ENCODE peak calls at places on chromosomes 12 and 14, in four cellular contexts. G is BE2C, C is heart right ventricle, T is psoas muscle. Q is an unnamed sample.
A peak's percentile ranks its signal among the peaks of the same experiment; 100 is the strongest.

GRCh38 chr12:39617887-39618286 is 1.7 kb downstream of the ABCD2 start:
- DNase-seq in C (no peak), T (no peak), G (no peak), Q (no peak)

GRCh38 chr12:11953523-11953922 is 117.2 kb upstream of the BCL2L14 start:
- DNase-seq in G (no peak), T (no peak), C (no peak), Q (no peak)

GRCh38 chr14:31122098-31122611 is 85.4 kb downstream of the HECTD1 start:
- DNase-seq in C (no peak), G (no peak), T (no peak), Q (no peak)

GRCh38 chr12:52274521-52274920 is at the start of gene KRT86:
- DNase-seq in T (no peak), C (no peak), G (no peak), Q (no peak)

GRCh38 chr12:56988207-56988739 is 18.1 kb downstream of the ZBTB39 start:
- DNase-seq in G (no peak), T (no peak), C (peak; percentile 57), Q (no peak)

GRCh38 chr12:13211859-13212664 is 15.5 kb downstream of the EMP1 start:
- DNase-seq in G (peak; percentile 66), C (peak; percentile 65), T (no peak), Q (peak; percentile 77)

GRCh38 chr14:92475451-92476187 is 38.0 kb upstream of the RIN3 start:
- DNase-seq in G (no peak), T (peak; percentile 79), C (peak; percentile 60), Q (no peak)

GRCh38 chr12:105343836-105344235 is 13.3 kb downstream of the C12orf75 start:
- DNase-seq in G (no peak), C (no peak), T (no peak), Q (no peak)

GRCh38 chr14:103260629-103261124 is 73.4 kb upstream of the EIF5 start:
- DNase-seq in T (peak; percentile 34), C (peak; percentile 70), G (peak; percentile 43), Q (peak; percentile 49)

GRCh38 chr14:95664046-95664445 is 22.2 kb upstream of the TCL1B start:
- DNase-seq in T (no peak), G (no peak), C (no peak), Q (no peak)

GRCh38 chr12:118061011-118061875 is at the start of gene WSB2:
- DNase-seq in G (peak; percentile 62), C (peak; percentile 91), T (peak; percentile 83), Q (peak; percentile 61)

GRCh38 chr12:53719649-53720048 is 7.6 kb downstream of the CALCOCO1 start:
- DNase-seq in T (no peak), G (no peak), C (no peak), Q (no peak)

GRCh38 chr14:79573486-79573885 is 637.8 kb downstream of the DIO2 start:
- DNase-seq in C (no peak), G (no peak), T (no peak), Q (no peak)

GRCh38 chr12:123714302-123714627 is 2.1 kb downstream of the ATP6V0A2 start:
- DNase-seq in G (no peak), T (no peak), C (no peak), Q (no peak)

GRCh38 chr12:65720136-65720535 is 104.1 kb upstream of the HMGA2 start:
- DNase-seq in C (no peak), T (no peak), G (no peak), Q (no peak)

GRCh38 chr12:46266382-46266791 is 2.5 kb downstream of the SLC38A1 start:
- DNase-seq in C (no peak), G (peak; percentile 37), T (no peak), Q (no peak)

GRCh38 chr12:76329163-76329562 is 19.1 kb downstream of the BBS10 start:
- DNase-seq in C (no peak), G (no peak), T (no peak), Q (no peak)
- TF ChIP-seq CTCF in C (no peak), G (no peak), T (no peak), Q (no peak)

GRCh38 chr14:22910916-22911315 is 8.0 kb downstream of the RBM23 start:
- DNase-seq in C (no peak), T (no peak), G (no peak), Q (no peak)
- H3K36me3 ChIP-seq in C (no peaks in the 10 kb centered on the region), T (no peaks in the 10 kb centered on the region), G (peaks cover 46% of the 10 kb centered on the region), Q (peaks cover 39% of the 10 kb centered on the region)

GRCh38 chr14:104655128-104655848 is 34.1 kb upstream of the INF2 start:
- DNase-seq in G (no peak), T (no peak), C (no peak), Q (no peak)

GRCh38 chr14:104654119-104654518 is 35.3 kb upstream of the INF2 start:
- DNase-seq in T (no peak), G (no peak), C (no peak), Q (no peak)

GRCh38 chr14:104657563-104658324 is 31.7 kb upstream of the INF2 start:
- DNase-seq in T (no peak), C (no peak), G (no peak), Q (peak; percentile 92)

GRCh38 chr14:104657114-104657524 is 32.3 kb upstream of the INF2 start:
- DNase-seq in G (no peak), C (no peak), T (no peak), Q (no peak)

DNA sequence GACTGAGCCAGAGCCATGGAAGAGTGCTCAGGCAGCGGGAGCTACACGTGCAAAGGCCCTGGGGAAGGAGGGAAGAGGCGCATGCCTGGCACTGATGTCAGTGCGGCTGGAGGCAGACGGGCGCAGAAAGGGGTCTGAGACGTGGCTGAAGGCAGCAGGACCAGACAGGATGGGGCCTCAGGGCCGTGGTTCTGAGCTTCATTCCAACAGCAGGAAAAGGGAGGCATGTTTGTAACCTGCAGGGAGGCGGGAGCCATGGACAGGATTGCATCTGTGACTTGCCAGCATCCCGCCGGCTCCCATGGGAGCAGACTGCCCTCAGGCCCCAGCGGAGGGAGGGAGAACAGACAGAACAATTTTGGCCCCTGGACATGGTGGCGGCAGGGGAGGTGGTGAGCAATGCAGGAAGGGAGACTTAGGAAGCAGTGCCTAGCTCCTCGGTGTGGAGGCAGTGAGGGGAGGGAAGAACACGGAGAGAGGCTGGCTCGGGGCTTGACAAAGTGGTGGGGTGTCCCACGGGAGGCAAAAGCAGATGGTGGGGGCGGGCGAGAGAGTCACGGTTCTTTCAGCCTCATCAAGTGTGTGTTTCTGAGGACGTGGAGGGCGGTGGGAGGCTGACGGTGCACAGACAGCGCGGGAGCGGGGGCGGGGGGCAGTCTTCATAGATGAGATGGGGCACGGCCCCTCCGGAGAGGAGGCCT is 33.3 kb upstream of the INF2 start:
- DNase-seq in C (no peak), G (peak; percentile 89), T (no peak), Q (peak; percentile 46)
- TF ChIP-seq CTCF in C (no peak), G (peak; percentile 16), T (no peak), Q (no peak)

DNA sequence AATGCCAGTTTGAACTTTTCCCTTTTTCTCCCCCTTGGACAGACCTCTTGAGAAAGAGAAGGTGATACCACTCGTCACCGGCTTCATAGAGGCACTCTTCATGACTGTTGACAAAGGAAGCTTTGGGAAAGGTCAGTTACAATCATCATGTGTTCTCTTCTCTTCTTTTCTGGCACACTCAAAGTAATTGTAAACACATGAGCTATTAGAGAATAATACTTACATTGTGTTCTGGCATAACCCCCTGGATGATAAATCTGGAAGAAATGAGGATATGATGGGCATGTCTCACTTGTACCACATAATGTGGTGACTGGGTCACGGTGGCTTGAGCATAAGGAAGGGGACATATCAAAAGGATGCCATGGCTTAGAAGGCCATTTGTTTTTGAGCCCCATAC is 20.0 kb downstream of the UTP20 start:
- DNase-seq in T (no peak), C (no peak), G (no peak), Q (no peak)
- H3K36me3 ChIP-seq in T (peaks cover 14% of the 10 kb centered on the region), C (no peaks in the 10 kb centered on the region), G (peaks cover 64% of the 10 kb centered on the region), Q (peaks cover 43% of the 10 kb centered on the region)

GRCh38 chr14:56241441-56241840 is 123.2 kb downstream of the PELI2 start:
- DNase-seq in G (no peak), C (no peak), T (no peak), Q (no peak)
- TF ChIP-seq CTCF in G (no peak), C (no peak), T (no peak), Q (no peak)

GRCh38 chr12:50017653-50018052 is 7.6 kb downstream of the RACGAP1 start:
- DNase-seq in T (no peak), G (no peak), C (no peak), Q (no peak)

GRCh38 chr12:50017047-50017446 is 8.2 kb downstream of the RACGAP1 start:
- DNase-seq in C (peak; percentile 72), G (no peak), T (no peak), Q (peak; percentile 41)

GRCh38 chr12:50018968-50019367 is 6.3 kb downstream of the RACGAP1 start:
- DNase-seq in T (no peak), C (no peak), G (no peak), Q (no peak)

GRCh38 chr12:50013361-50014147 is 11.7 kb downstream of the RACGAP1 start:
- DNase-seq in T (no peak), C (no peak), G (no peak), Q (no peak)

GRCh38 chr12:50014342-50014741 is 11.0 kb downstream of the RACGAP1 start:
- DNase-seq in T (no peak), G (no peak), C (no peak), Q (no peak)
- H3K36me3 ChIP-seq in T (no peaks in the 10 kb centered on the region), G (peaks cover 63% of the 10 kb centered on the region), C (no peaks in the 10 kb centered on the region), Q (no peaks in the 10 kb centered on the region)

GRCh38 chr12:120498870-120499515 is 3.1 kb downstream of the DYNLL1 start:
- DNase-seq in C (no peak), T (no peak), G (no peak), Q (no peak)

GRCh38 chr12:120496353-120497340 is 734 bp downstream of the DYNLL1 start:
- DNase-seq in C (peak; percentile 74), T (peak; percentile 67), G (peak; percentile 69), Q (peak; percentile 52)

GRCh38 chr12:120497524-120498150 is 1.7 kb downstream of the DYNLL1 start:
- DNase-seq in T (no peak), G (no peak), C (no peak), Q (no peak)

GRCh38 chr12:120495189-120495722 is 657 bp upstream of the DYNLL1 start:
- DNase-seq in C (no peak), T (no peak), G (no peak), Q (no peak)

GRCh38 chr12:120495723-120496352 is at the start of gene DYNLL1:
- DNase-seq in T (peak; percentile 94), G (peak; percentile 98), C (peak; percentile 96), Q (peak; percentile 94)
- TF ChIP-seq CTCF in T (peak; percentile 9), G (no peak), C (no peak), Q (no peak)

GRCh38 chr14:77469539-77469938 is 11.6 kb downstream of the AHSA1 start:
- DNase-seq in C (no peak), T (no peak), G (no peak), Q (no peak)

GRCh38 chr14:77470192-77470870 is 12.4 kb downstream of the AHSA1 start:
- DNase-seq in C (no peak), T (no peak), G (no peak), Q (no peak)

GRCh38 chr14:77469041-77469440 is 11.1 kb downstream of the AHSA1 start:
- DNase-seq in C (no peak), T (no peak), G (no peak), Q (no peak)

GRCh38 chr14:77467801-77468200 is 9.9 kb downstream of the AHSA1 start:
- DNase-seq in G (no peak), C (no peak), T (no peak), Q (no peak)
- H3K36me3 ChIP-seq in G (peaks cover 69% of the 10 kb centered on the region), C (peaks cover 9% of the 10 kb centered on the region), T (peaks cover 23% of the 10 kb centered on the region), Q (peaks cover 33% of the 10 kb centered on the region)

Q was measured in pancreas.